ENCODE peak calls at places on chromosome 21, in four cellular contexts. U is transverse colon, A is adrenal gland, P is ovary. V is an unnamed sample. For H3K4me1 and H3K36me3, the result is how much of the 10 kb centered on the place peaks cover.

GRCh38 chr21:26843912-26844257 is 1.3 kb downstream of the ADAMTS1 start:
- DNase-seq in A (no peak), P (no peak), U (no peak), V (no peak)

GRCh38 chr21:39885119-39885848 is 18.0 kb downstream of the PCP4 start:
- DNase-seq in U (peak), A (peak), P (no peak), V (no peak)

GRCh38 chr21:18764720-18765119 is 361.1 kb upstream of the TMPRSS15 start:
- DNase-seq in U (no peak), A (no peak), P (no peak), V (no peak)

GRCh38 chr21:20971296-20971921 is 26.8 kb upstream of the NCAM2 start:
- DNase-seq in U (peak), A (peak), P (no peak), V (no peak)

GRCh38 chr21:25670726-25671125 is 31.7 kb downstream of the JAM2 start:
- DNase-seq in P (no peak), U (no peak), A (no peak), V (no peak)

GRCh38 chr21:37787456-37787855 is 128.8 kb downstream of the KCNJ6 start:
- DNase-seq in A (no peak), U (no peak), P (no peak), V (no peak)

GRCh38 chr21:39153842-39154241 is 29.4 kb downstream of the PSMG1 start:
- DNase-seq in A (no peak), P (no peak), U (no peak), V (no peak)

GRCh38 chr21:14864211-14865021 is 200.4 kb downstream of the NRIP1 start:
- DNase-seq in U (peak), A (peak), P (peak), V (peak)

GRCh38 chr21:30014883-30015282 is 75.1 kb upstream of the GRIK1 start:
- DNase-seq in A (no peak), U (no peak), P (no peak), V (no peak)

GRCh38 chr21:22925032-22925431 is 1926.8 kb downstream of the NCAM2 start:
- DNase-seq in P (no peak), U (no peak), A (no peak), V (no peak)

GRCh38 chr21:36526104-36526503 is 46.2 kb upstream of the CLDN14 start:
- DNase-seq in U (no peak), P (no peak), A (no peak), V (no peak)

GRCh38 chr21:41136286-41136685 is 31.7 kb upstream of the BACE2 start:
- DNase-seq in A (no peak), P (no peak), U (no peak), V (no peak)

GRCh38 chr21:16388291-16388690 is 658.5 kb downstream of the USP25 start:
- DNase-seq in U (no peak), A (no peak), P (no peak), V (no peak)

GRCh38 chr21:35579520-35580293 is 480.6 kb downstream of the SETD4 start:
- DNase-seq in A (no peak), P (no peak), U (no peak), V (no peak)

GRCh38 chr21:35529141-35529863 is 480.2 kb upstream of the RUNX1 start:
- DNase-seq in A (no peak), P (no peak), U (no peak), V (no peak)

GRCh38 chr21:38993561-38993960 is 187.8 kb downstream of the ETS2 start:
- DNase-seq in A (peak), P (peak), U (peak), V (peak)

GRCh38 chr21:38925923-38926322 is 120.2 kb downstream of the ETS2 start:
- DNase-seq in P (peak), A (peak), U (peak), V (peak)

GRCh38 chr21:30104246-30104645 is 62.4 kb downstream of the CLDN17 start:
- DNase-seq in A (no peak), U (no peak), P (no peak), V (no peak)

GRCh38 chr21:27464643-27465042 is 497.8 kb upstream of the ADAMTS5 start:
- DNase-seq in A (no peak), U (no peak), P (no peak), V (no peak)

GRCh38 chr21:38531610-38532009 is 33.3 kb upstream of the ERG start:
- DNase-seq in U (no peak), A (no peak), P (no peak), V (no peak)

GRCh38 chr21:31530918-31531705 is 128.4 kb upstream of the SOD1 start:
- DNase-seq in P (no peak), A (peak), U (peak), V (peak)

GRCh38 chr21:32412162-32412997 is at the start of gene EVA1C:
- DNase-seq in P (peak), A (peak), U (peak), V (peak)

GRCh38 chr21:26199471-26199870 is 28.9 kb upstream of the APP start:
- DNase-seq in A (no peak), U (no peak), P (no peak), V (no peak)

GRCh38 chr21:14452031-14452778 is 69.3 kb upstream of the HSPA13 start:
- DNase-seq in A (no peak), U (no peak), P (no peak), V (no peak)

GRCh38 chr21:28132713-28133112 is 860.0 kb downstream of the LTN1 start:
- DNase-seq in U (no peak), P (no peak), A (no peak), V (no peak)

GRCh38 chr21:40143822-40144525 is 276.7 kb downstream of the PCP4 start:
- DNase-seq in P (no peak), U (peak), A (peak), V (peak)

GRCh38 chr21:37915516-37915915 is 741 bp downstream of the KCNJ6 start:
- DNase-seq in P (no peak), U (no peak), A (no peak), V (no peak)

GRCh38 chr21:41626038-41626437 is 118.1 kb upstream of the TMPRSS2 start:
- DNase-seq in A (no peak), P (no peak), U (no peak), V (no peak)

GRCh38 chr21:42665026-42665425 is 11.6 kb downstream of the PDE9A start:
- DNase-seq in P (no peak), U (peak), A (no peak), V (no peak)

GRCh38 chr21:42662430-42663199 is 9.2 kb downstream of the PDE9A start:
- DNase-seq in A (no peak), U (no peak), P (no peak), V (no peak)

GRCh38 chr21:42663200-42663483 is 9.7 kb downstream of the PDE9A start:
- DNase-seq in A (no peak), P (no peak), U (no peak), V (no peak)

GRCh38 chr21:42665484-42665883 is 12.1 kb downstream of the PDE9A start:
- DNase-seq in P (no peak), U (no peak), A (no peak), V (no peak)

DNA sequence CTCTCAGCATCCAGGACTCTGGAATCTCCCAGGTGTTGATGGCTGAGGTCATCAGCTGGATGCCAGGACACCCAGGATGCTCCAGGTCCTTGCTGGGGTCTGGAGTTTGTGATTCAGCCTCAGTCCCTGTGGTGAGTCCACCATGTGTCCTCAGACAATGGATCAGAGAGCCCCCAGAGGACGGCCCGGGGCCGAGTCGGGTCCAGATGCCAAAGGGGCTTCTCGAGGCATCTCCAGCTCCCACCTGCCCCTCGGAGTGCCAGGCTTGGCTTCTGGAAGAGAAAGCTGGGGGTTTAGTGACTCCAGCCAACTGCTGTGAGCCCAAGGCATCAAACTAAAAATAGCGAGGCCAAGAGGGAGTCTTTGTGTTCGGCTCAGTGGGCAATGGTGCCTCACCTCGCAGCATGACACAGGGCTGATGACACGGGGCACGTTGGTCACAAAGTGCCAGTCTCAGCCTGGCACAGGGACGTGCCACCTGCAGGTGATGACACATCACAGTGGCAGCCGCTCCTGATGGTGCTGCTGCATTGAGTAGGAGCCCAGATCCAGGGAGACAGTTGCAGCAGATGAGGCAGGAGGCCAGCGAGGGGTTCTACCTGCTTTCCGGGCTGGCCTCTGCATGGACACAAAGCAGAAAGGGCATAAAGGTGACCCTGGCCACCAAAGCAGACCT is 10.6 kb downstream of the PDE9A start:
- DNase-seq in A (no peak), U (no peak), P (no peak), V (no peak)
- H3K4me1 ChIP-seq in A (under half), U (under half), P (under half), V (half or more)

DNA sequence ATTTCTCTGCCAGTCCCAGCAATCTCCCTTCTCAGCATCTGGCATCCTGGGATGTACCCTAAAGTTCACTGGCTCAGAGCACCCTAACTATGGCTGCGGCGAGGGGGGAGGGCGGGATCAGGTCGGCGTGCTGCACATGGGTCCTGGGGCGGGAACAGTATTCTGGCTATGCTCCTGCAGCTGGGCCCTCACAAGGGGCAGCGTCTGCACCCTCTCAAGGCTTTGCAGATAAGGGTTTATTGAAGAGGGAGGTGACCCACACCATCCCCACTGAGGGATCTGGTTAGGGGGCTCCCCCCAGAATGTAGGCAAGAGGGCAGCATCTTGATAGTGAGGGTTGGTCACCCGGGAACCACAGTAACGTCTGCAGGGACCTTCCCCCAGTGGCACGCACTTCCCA is 44.9 kb upstream of the PCBP3 start:
- DNase-seq in U (no peak), A (no peak), P (no peak), V (no peak)
- H3K36me3 ChIP-seq in U (under half), A (under half), P (under half), V (under half)

GRCh38 chr21:42664614-42665013 is 11.2 kb downstream of the PDE9A start:
- DNase-seq in P (no peak), A (no peak), U (no peak), V (no peak)
- H3K4me1 ChIP-seq in P (under half), A (under half), U (under half), V (half or more)

DNA sequence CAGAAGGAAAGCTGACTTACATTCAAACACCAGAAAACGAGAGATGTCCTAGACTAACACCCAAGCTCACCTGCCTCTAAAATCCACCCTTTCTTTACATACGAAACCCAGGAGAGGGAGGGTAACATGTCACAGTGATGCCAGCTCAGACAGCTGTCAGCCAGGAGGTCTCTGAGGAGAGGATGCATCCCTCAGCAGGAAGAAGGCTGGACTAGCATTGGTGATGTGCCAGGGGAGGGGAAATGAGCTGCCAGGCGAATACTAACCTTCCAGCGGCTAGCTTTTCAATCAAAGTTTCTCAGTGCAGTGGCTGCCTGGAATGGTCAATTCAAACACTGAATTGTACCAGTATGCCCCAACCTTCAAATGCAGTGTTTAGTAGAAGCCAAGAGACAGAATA is 3.6 kb upstream of the UBE2G2 start:
- DNase-seq in A (no peak), U (no peak), P (no peak), V (no peak)
- H3K36me3 ChIP-seq in A (under half), U (under half), P (under half), V (half or more)

GRCh38 chr21:17527711-17528110 is 14.9 kb downstream of the CXADR start:
- DNase-seq in A (no peak), U (no peak), P (no peak), V (no peak)
- H3K4me1 ChIP-seq in A (under half), U (under half), P (under half), V (under half)

GRCh38 chr21:43872549-43873198 is 7.7 kb downstream of the AGPAT3 start:
- DNase-seq in U (no peak), P (no peak), A (no peak), V (no peak)
- H3K36me3 ChIP-seq in U (under half), P (under half), A (under half), V (under half)

DNA sequence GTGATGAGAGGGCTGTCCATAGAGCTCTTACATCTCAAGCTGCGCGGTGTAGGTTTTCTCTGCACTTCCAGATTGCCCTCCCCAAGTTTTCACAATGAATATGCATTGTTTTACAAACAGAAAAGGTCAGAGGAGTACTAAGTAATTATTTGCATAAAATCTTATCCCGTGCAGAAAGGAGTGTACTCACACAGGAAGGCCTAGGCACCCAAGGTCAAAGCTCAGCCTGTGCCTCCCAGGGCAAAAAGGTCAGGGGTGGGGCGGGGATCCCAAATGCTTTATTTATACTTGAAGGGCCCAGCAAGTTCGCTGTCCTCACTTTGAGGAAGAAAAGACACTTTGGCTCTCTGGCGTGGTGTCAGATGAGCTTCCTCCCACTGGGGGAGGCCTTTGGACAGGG is 10.3 kb upstream of the KCNE1 start:
- DNase-seq in U (peak), P (no peak), A (no peak), V (no peak)
- H3K4me1 ChIP-seq in U (under half), P (under half), A (under half), V (half or more)